ENCODE peak calls at places on chromosomes 3 and 15, in six cellular contexts. One of them, this sample, is unnamed.
A peak's percentile ranks its signal among the peaks of the same experiment; 100 is the strongest.

GRCh38 chr3:179882322-179882721 is 154.4 kb downstream of the PEX5L start:
- DNase-seq in COR-L47: peak; percentile 38
- DNase-seq in ovary: no peak
- DNase-seq in progenitor cell of endocrine pancreas: no peak
- DNase-seq in activated CD4-positive, CD25-positive, alpha-beta regulatory T cell treated with anti-CD3 and anti-CD28 coated beads, Interleukin-2, amount 50 U/mL, for 16 hours: no peak
- DNase-seq in HEK293T: no peak
- DNase-seq in this sample: no peak

GRCh38 chr3:138296639-138297038 is 33.0 kb downstream of the NME9 start:
- DNase-seq in COR-L47: no peak
- DNase-seq in progenitor cell of endocrine pancreas: no peak
- DNase-seq in activated CD4-positive, CD25-positive, alpha-beta regulatory T cell treated with anti-CD3 and anti-CD28 coated beads, Interleukin-2, amount 50 U/mL, for 16 hours: no peak
- DNase-seq in HEK293T: no peak
- DNase-seq in ovary: no peak
- DNase-seq in this sample: no peak

GRCh38 chr3:157335677-157336076 is 101.0 kb upstream of the PTX3 start:
- DNase-seq in HEK293T: no peak
- DNase-seq in ovary: no peak
- DNase-seq in activated CD4-positive, CD25-positive, alpha-beta regulatory T cell treated with anti-CD3 and anti-CD28 coated beads, Interleukin-2, amount 50 U/mL, for 16 hours: no peak
- DNase-seq in COR-L47: peak; percentile 46
- DNase-seq in progenitor cell of endocrine pancreas: no peak
- DNase-seq in this sample: no peak

GRCh38 chr15:101258238-101259144 is 6.6 kb upstream of the CHSY1 start:
- DNase-seq in progenitor cell of endocrine pancreas: no peak
- DNase-seq in ovary: peak; percentile 61
- DNase-seq in activated CD4-positive, CD25-positive, alpha-beta regulatory T cell treated with anti-CD3 and anti-CD28 coated beads, Interleukin-2, amount 50 U/mL, for 16 hours: no peak
- DNase-seq in HEK293T: peak; percentile 62
- DNase-seq in COR-L47: peak; percentile 68
- DNase-seq in this sample: peak; percentile 68

GRCh38 chr3:149534671-149535394 is 60.3 kb downstream of the TM4SF4 start:
- DNase-seq in COR-L47: peak; percentile 88
- DNase-seq in ovary: no peak
- DNase-seq in progenitor cell of endocrine pancreas: no peak
- DNase-seq in activated CD4-positive, CD25-positive, alpha-beta regulatory T cell treated with anti-CD3 and anti-CD28 coated beads, Interleukin-2, amount 50 U/mL, for 16 hours: no peak
- DNase-seq in HEK293T: no peak
- DNase-seq in this sample: no peak

GRCh38 chr3:46930945-46931403 is 45.6 kb downstream of the CCDC12 start:
- DNase-seq in progenitor cell of endocrine pancreas: no peak
- DNase-seq in activated CD4-positive, CD25-positive, alpha-beta regulatory T cell treated with anti-CD3 and anti-CD28 coated beads, Interleukin-2, amount 50 U/mL, for 16 hours: no peak
- DNase-seq in HEK293T: no peak
- DNase-seq in COR-L47: no peak
- DNase-seq in ovary: peak; percentile 21
- DNase-seq in this sample: no peak

GRCh38 chr15:62020576-62021160 is 39.6 kb downstream of the VPS13C start:
- DNase-seq in ovary: no peak
- DNase-seq in COR-L47: no peak
- DNase-seq in activated CD4-positive, CD25-positive, alpha-beta regulatory T cell treated with anti-CD3 and anti-CD28 coated beads, Interleukin-2, amount 50 U/mL, for 16 hours: no peak
- DNase-seq in HEK293T: no peak
- DNase-seq in progenitor cell of endocrine pancreas: no peak
- DNase-seq in this sample: no peak

GRCh38 chr15:80779658-80780415 is 667 bp downstream of the CEMIP start:
- DNase-seq in COR-L47: peak; percentile 66
- DNase-seq in ovary: peak; percentile 66
- DNase-seq in activated CD4-positive, CD25-positive, alpha-beta regulatory T cell treated with anti-CD3 and anti-CD28 coated beads, Interleukin-2, amount 50 U/mL, for 16 hours: no peak
- DNase-seq in HEK293T: peak; percentile 45
- DNase-seq in progenitor cell of endocrine pancreas: no peak
- DNase-seq in this sample: peak; percentile 11

GRCh38 chr15:41904487-41905359 is 10.9 kb upstream of the SPTBN5 start:
- DNase-seq in activated CD4-positive, CD25-positive, alpha-beta regulatory T cell treated with anti-CD3 and anti-CD28 coated beads, Interleukin-2, amount 50 U/mL, for 16 hours: peak; percentile 57
- DNase-seq in COR-L47: peak; percentile 52
- DNase-seq in progenitor cell of endocrine pancreas: peak; percentile 65
- DNase-seq in ovary: peak; percentile 80
- DNase-seq in HEK293T: peak; percentile 68
- DNase-seq in this sample: peak; percentile 63

GRCh38 chr15:28104326-28104725 is 5.2 kb upstream of the OCA2 start:
- DNase-seq in progenitor cell of endocrine pancreas: no peak
- DNase-seq in ovary: peak; percentile 23
- DNase-seq in activated CD4-positive, CD25-positive, alpha-beta regulatory T cell treated with anti-CD3 and anti-CD28 coated beads, Interleukin-2, amount 50 U/mL, for 16 hours: no peak
- DNase-seq in COR-L47: no peak
- DNase-seq in HEK293T: no peak
- DNase-seq in this sample: no peak

GRCh38 chr15:79373068-79373467 is 59.1 kb upstream of the MINAR1 start:
- DNase-seq in activated CD4-positive, CD25-positive, alpha-beta regulatory T cell treated with anti-CD3 and anti-CD28 coated beads, Interleukin-2, amount 50 U/mL, for 16 hours: no peak
- DNase-seq in COR-L47: no peak
- DNase-seq in progenitor cell of endocrine pancreas: no peak
- DNase-seq in HEK293T: no peak
- DNase-seq in ovary: no peak
- DNase-seq in this sample: no peak

GRCh38 chr3:193972816-193973215 is 163.1 kb upstream of the HES1 start:
- DNase-seq in progenitor cell of endocrine pancreas: no peak
- DNase-seq in COR-L47: no peak
- DNase-seq in ovary: no peak
- DNase-seq in activated CD4-positive, CD25-positive, alpha-beta regulatory T cell treated with anti-CD3 and anti-CD28 coated beads, Interleukin-2, amount 50 U/mL, for 16 hours: no peak
- DNase-seq in HEK293T: no peak
- DNase-seq in this sample: no peak

GRCh38 chr3:175146258-175146657 is 287.1 kb downstream of the NAALADL2 start:
- DNase-seq in progenitor cell of endocrine pancreas: no peak
- DNase-seq in ovary: no peak
- DNase-seq in activated CD4-positive, CD25-positive, alpha-beta regulatory T cell treated with anti-CD3 and anti-CD28 coated beads, Interleukin-2, amount 50 U/mL, for 16 hours: no peak
- DNase-seq in COR-L47: no peak
- DNase-seq in HEK293T: no peak
- DNase-seq in this sample: no peak

GRCh38 chr15:70497661-70498060 is 265.7 kb downstream of the UACA start:
- DNase-seq in progenitor cell of endocrine pancreas: no peak
- DNase-seq in activated CD4-positive, CD25-positive, alpha-beta regulatory T cell treated with anti-CD3 and anti-CD28 coated beads, Interleukin-2, amount 50 U/mL, for 16 hours: no peak
- DNase-seq in HEK293T: no peak
- DNase-seq in COR-L47: no peak
- DNase-seq in ovary: no peak
- DNase-seq in this sample: no peak

GRCh38 chr3:52146811-52147210 is 7.4 kb downstream of the POC1A start:
- DNase-seq in progenitor cell of endocrine pancreas: no peak
- DNase-seq in activated CD4-positive, CD25-positive, alpha-beta regulatory T cell treated with anti-CD3 and anti-CD28 coated beads, Interleukin-2, amount 50 U/mL, for 16 hours: no peak
- DNase-seq in ovary: no peak
- DNase-seq in HEK293T: no peak
- DNase-seq in COR-L47: no peak
- DNase-seq in this sample: no peak

GRCh38 chr3:149657796-149658443 is at the start of gene WWTR1:
- DNase-seq in COR-L47: peak; percentile 24
- DNase-seq in HEK293T: peak; percentile 80
- DNase-seq in progenitor cell of endocrine pancreas: peak; percentile 67
- DNase-seq in activated CD4-positive, CD25-positive, alpha-beta regulatory T cell treated with anti-CD3 and anti-CD28 coated beads, Interleukin-2, amount 50 U/mL, for 16 hours: no peak
- DNase-seq in ovary: peak; percentile 95
- DNase-seq in this sample: peak; percentile 84

GRCh38 chr3:104360038-104360437 is 1006.7 kb upstream of the ALCAM start:
- DNase-seq in ovary: no peak
- DNase-seq in COR-L47: no peak
- DNase-seq in activated CD4-positive, CD25-positive, alpha-beta regulatory T cell treated with anti-CD3 and anti-CD28 coated beads, Interleukin-2, amount 50 U/mL, for 16 hours: no peak
- DNase-seq in HEK293T: no peak
- DNase-seq in progenitor cell of endocrine pancreas: no peak
- DNase-seq in this sample: no peak

GRCh38 chr3:165837058-165837525 is at the start of gene BCHE:
- DNase-seq in activated CD4-positive, CD25-positive, alpha-beta regulatory T cell treated with anti-CD3 and anti-CD28 coated beads, Interleukin-2, amount 50 U/mL, for 16 hours: no peak
- DNase-seq in progenitor cell of endocrine pancreas: no peak
- DNase-seq in HEK293T: peak; percentile 25
- DNase-seq in ovary: no peak
- DNase-seq in COR-L47: peak; percentile 72
- DNase-seq in this sample: no peak

GRCh38 chr3:183252973-183253363 is at the start of gene B3GNT5:
- DNase-seq in COR-L47: peak; percentile 82
- DNase-seq in activated CD4-positive, CD25-positive, alpha-beta regulatory T cell treated with anti-CD3 and anti-CD28 coated beads, Interleukin-2, amount 50 U/mL, for 16 hours: no peak
- DNase-seq in ovary: peak; percentile 56
- DNase-seq in progenitor cell of endocrine pancreas: peak; percentile 35
- DNase-seq in HEK293T: peak; percentile 16
- DNase-seq in this sample: peak; percentile 90

GRCh38 chr3:119774419-119774818 is 7.5 kb upstream of the NR1I2 start:
- DNase-seq in COR-L47: no peak
- DNase-seq in ovary: no peak
- DNase-seq in HEK293T: no peak
- DNase-seq in activated CD4-positive, CD25-positive, alpha-beta regulatory T cell treated with anti-CD3 and anti-CD28 coated beads, Interleukin-2, amount 50 U/mL, for 16 hours: no peak
- DNase-seq in progenitor cell of endocrine pancreas: no peak
- DNase-seq in this sample: no peak

GRCh38 chr15:49421991-49422390 is 1.1 kb upstream of the FGF7 start:
- DNase-seq in activated CD4-positive, CD25-positive, alpha-beta regulatory T cell treated with anti-CD3 and anti-CD28 coated beads, Interleukin-2, amount 50 U/mL, for 16 hours: no peak
- DNase-seq in HEK293T: peak; percentile 6
- DNase-seq in ovary: peak; percentile 73
- DNase-seq in COR-L47: peak; percentile 46
- DNase-seq in progenitor cell of endocrine pancreas: no peak
- DNase-seq in this sample: peak; percentile 24

GRCh38 chr15:69408841-69409240 is 5.3 kb upstream of the KIF23 start:
- DNase-seq in progenitor cell of endocrine pancreas: no peak
- DNase-seq in activated CD4-positive, CD25-positive, alpha-beta regulatory T cell treated with anti-CD3 and anti-CD28 coated beads, Interleukin-2, amount 50 U/mL, for 16 hours: no peak
- DNase-seq in HEK293T: no peak
- DNase-seq in ovary: no peak
- DNase-seq in COR-L47: no peak
- DNase-seq in this sample: no peak

GRCh38 chr3:143002083-143002712 is 828 bp downstream of the U2SURP start:
- DNase-seq in activated CD4-positive, CD25-positive, alpha-beta regulatory T cell treated with anti-CD3 and anti-CD28 coated beads, Interleukin-2, amount 50 U/mL, for 16 hours: peak; percentile 16
- DNase-seq in COR-L47: peak; percentile 10
- DNase-seq in progenitor cell of endocrine pancreas: no peak
- DNase-seq in HEK293T: peak; percentile 30
- DNase-seq in ovary: no peak
- DNase-seq in this sample: no peak

GRCh38 chr3:53180305-53181023 is 19.5 kb downstream of the PRKCD start:
- DNase-seq in ovary: no peak
- DNase-seq in HEK293T: no peak
- DNase-seq in activated CD4-positive, CD25-positive, alpha-beta regulatory T cell treated with anti-CD3 and anti-CD28 coated beads, Interleukin-2, amount 50 U/mL, for 16 hours: no peak
- DNase-seq in progenitor cell of endocrine pancreas: no peak
- DNase-seq in COR-L47: no peak
- DNase-seq in this sample: peak; percentile 60

GRCh38 chr3:50627407-50628051 is 10.6 kb downstream of the MAPKAPK3 start:
- DNase-seq in HEK293T: peak; percentile 33
- DNase-seq in ovary: no peak
- DNase-seq in COR-L47: no peak
- DNase-seq in progenitor cell of endocrine pancreas: no peak
- DNase-seq in activated CD4-positive, CD25-positive, alpha-beta regulatory T cell treated with anti-CD3 and anti-CD28 coated beads, Interleukin-2, amount 50 U/mL, for 16 hours: no peak
- DNase-seq in this sample: no peak

GRCh38 chr15:40063563-40064011 is 24.6 kb upstream of the SRP14 start:
- DNase-seq in activated CD4-positive, CD25-positive, alpha-beta regulatory T cell treated with anti-CD3 and anti-CD28 coated beads, Interleukin-2, amount 50 U/mL, for 16 hours: no peak
- DNase-seq in HEK293T: no peak
- DNase-seq in COR-L47: no peak
- DNase-seq in ovary: no peak
- DNase-seq in progenitor cell of endocrine pancreas: no peak
- DNase-seq in this sample: no peak

This sample was measured in transverse colon.